ENCODE peak calls at places on chromosome X, in five cellular contexts. S is activated CD4-positive, alpha-beta memory T cell treated with anti-CD3 and anti-CD28 coated beads for 36 hours; X is T-helper 2 cell; I is H9; U is NCI-H69. Y is an unnamed sample.

GRCh38 chrX:113514906-113515305 is 674.3 kb upstream of the AMOT start:
- DNase-seq in S (no peak), X (no peak), I (no peak), U (no peak), Y (peak)

GRCh38 chrX:71178908-71179307 is 34.3 kb downstream of the NLGN3 start:
- DNase-seq in S (peak), X (peak), I (peak), U (peak), Y (peak)

GRCh38 chrX:115344885-115345653 is 55.6 kb downstream of the LUZP4 start:
- DNase-seq in S (no peak), X (no peak), I (peak), U (peak), Y (peak)

GRCh38 chrX:42746606-42747005 is 31.4 kb downstream of the PPP1R2C start:
- DNase-seq in S (no peak), X (no peak), I (no peak), U (no peak), Y (no peak)

GRCh38 chrX:23385242-23385641 is 50.6 kb downstream of the PTCHD1 start:
- DNase-seq in S (no peak), X (no peak), I (no peak), U (no peak), Y (no peak)

GRCh38 chrX:44568196-44568595 is 25.5 kb upstream of the FUNDC1 start:
- DNase-seq in S (no peak), X (no peak), I (no peak), U (no peak), Y (no peak)

GRCh38 chrX:49230500-49231232 is 2.5 kb downstream of the CACNA1F start:
- DNase-seq in S (peak), X (peak), I (peak), U (peak), Y (no peak)

GRCh38 chrX:121570072-121570841 is 522.8 kb downstream of the GLUD2 start:
- DNase-seq in S (no peak), X (no peak), I (no peak), U (no peak), Y (peak)